ENCODE peak calls at places on chromosomes 5 and 9, in four cellular contexts. V is IMR-90, J is right atrium auricular region, U is HCT116. E is an unnamed sample.

GRCh38 chr5:32810812-32811211 is 99.7 kb downstream of the NPR3 start:
- DNase-seq in J (no peak), V (peak; percentile 68), U (no peak), E (peak; percentile 96)

GRCh38 chr9:99778308-99778707 is 43.4 kb upstream of the NR4A3 start:
- DNase-seq in V (peak; percentile 89), U (peak; percentile 49), J (no peak), E (peak; percentile 34)

GRCh38 chr5:161312882-161313281 is 233.6 kb downstream of the GABRB2 start:
- DNase-seq in J (no peak), U (no peak), V (no peak), E (no peak)

GRCh38 chr9:81687521-81688261 is 1.7 kb downstream of the TLE1 start:
- DNase-seq in U (no peak), J (peak; percentile 64), V (no peak), E (no peak)

GRCh38 chr9:38074441-38074943 is 5.5 kb upstream of the SHB start:
- DNase-seq in U (no peak), V (peak; percentile 61), J (peak; percentile 57), E (peak; percentile 40)

GRCh38 chr9:127786773-127787123 is 914 bp downstream of the CDK9 start:
- DNase-seq in J (no peak), V (no peak), U (no peak), E (no peak)

GRCh38 chr9:81373294-81373693 is 316.1 kb downstream of the TLE1 start:
- DNase-seq in U (no peak), J (no peak), V (no peak), E (no peak)

GRCh38 chr9:126440938-126441337 is 114.3 kb downstream of the MVB12B start:
- DNase-seq in U (no peak), V (no peak), J (no peak), E (peak; percentile 9)

GRCh38 chr9:90900130-90900529 is 98.5 kb downstream of the SYK start:
- DNase-seq in U (no peak), V (peak; percentile 18), J (no peak), E (no peak)

GRCh38 chr5:159098285-159099048 is 1.2 kb downstream of the EBF1 start:
- DNase-seq in U (no peak), V (no peak), J (no peak), E (no peak)

GRCh38 chr5:171630047-171630669 is 155.5 kb upstream of the SMIM23 start:
- DNase-seq in J (peak; percentile 64), U (peak; percentile 41), V (peak; percentile 52), E (no peak)

GRCh38 chr5:86716121-86716520 is 98.4 kb downstream of the COX7C start:
- DNase-seq in U (no peak), V (no peak), J (no peak), E (no peak)

GRCh38 chr5:95076395-95077165 is 208.3 kb downstream of the MCTP1 start:
- DNase-seq in V (no peak), J (no peak), U (no peak), E (no peak)
- H3K4me3 ChIP-seq in V (no peak overlapping the region), J (no peak overlapping the region), U (no peak overlapping the region), E (no peak overlapping the region)

DNA sequence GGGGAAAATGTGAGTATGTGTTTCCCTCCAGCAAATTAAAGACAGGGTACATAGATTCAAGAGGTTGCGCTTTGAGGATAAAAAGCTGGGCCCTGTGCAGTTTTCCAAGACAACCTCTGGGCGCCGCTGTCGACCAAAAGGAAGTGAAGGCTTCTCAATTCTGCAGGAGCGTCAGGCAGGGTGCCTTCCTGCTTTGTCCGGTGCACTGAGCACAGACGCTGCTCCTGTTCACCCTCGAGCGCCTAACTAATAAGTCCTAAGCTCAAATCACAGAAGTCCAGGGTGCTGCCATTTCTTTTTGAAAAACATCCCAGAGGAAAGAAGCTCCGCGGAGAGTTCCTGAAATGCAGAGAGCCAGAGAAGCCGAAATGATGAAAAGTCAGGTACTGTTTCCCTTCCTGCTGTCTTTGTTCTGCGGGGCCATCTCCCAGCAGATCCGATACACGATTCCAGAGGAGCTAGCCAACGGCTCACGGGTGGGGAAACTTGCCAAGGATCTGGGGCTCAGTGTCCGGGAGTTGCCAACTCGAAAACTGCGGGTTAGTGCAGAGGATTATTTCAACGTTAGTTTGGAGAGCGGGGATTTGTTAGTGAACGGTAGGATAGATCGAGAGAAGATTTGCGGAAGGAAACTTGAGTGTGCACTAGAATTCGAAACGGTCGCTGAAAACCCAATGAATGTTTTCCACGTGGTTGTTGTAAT is at the start of gene PCDHGB1:
- DNase-seq in J (no peak), U (no peak), V (peak; percentile 71), E (no peak)
- H3K4me3 ChIP-seq in J (no peak within 1 kb of the TSS), U (no peak within 1 kb of the TSS), V (peak within 1 kb of the TSS; percentile 55), E (peak within 1 kb of the TSS; percentile 39)

DNA sequence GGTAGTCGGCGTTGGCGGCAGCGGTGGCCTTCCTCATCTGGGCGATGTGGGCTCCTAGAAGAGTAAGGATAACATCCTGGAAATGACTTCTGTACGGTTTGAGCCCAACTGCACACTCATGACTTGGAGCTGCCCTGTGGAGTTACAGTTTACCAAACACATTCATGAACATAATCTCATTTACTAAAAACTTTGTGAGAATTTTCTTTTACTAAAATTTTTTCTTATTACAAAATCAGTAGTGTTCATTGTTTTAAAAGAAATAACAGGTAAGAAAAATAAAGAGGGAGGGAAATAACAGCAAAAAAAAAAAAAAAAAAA is 5.3 kb downstream of the FOXE1 start:
- DNase-seq in V (no peak), U (no peak), J (no peak), E (no peak)
- H3K4me3 ChIP-seq in V (no peak overlapping the region), U (no peak overlapping the region), J (no peak overlapping the region), E (no peak overlapping the region)

GRCh38 chr9:88974641-88975040 is 16.6 kb upstream of the S1PR3 start:
- DNase-seq in U (no peak), J (no peak), V (no peak), E (no peak)
- H3K4me3 ChIP-seq in U (no peak overlapping the region), J (no peak overlapping the region), V (no peak overlapping the region), E (no peak overlapping the region)

DNA sequence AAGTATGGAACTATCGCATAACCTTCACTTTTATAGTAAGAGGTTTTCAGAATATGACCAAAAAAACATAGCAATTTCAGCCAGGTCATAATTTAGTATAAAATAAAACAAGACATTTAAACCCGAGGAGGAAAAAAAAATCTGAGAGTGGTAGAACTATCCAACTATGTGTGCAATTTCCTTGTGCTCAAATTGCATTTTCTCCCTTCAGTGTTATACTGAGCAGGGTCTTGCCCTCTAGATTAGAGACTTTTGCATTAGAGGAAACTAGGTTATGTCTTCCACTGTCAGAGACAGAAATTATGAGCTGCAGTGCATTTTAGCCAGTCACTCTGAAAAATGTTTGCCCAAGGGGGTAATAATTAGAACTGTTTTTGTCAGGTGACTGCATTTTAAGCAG is 330.6 kb downstream of the NR2F1-AS1 start:
- DNase-seq in V (no peak), J (no peak), U (no peak), E (no peak)
- H3K4me3 ChIP-seq in V (no peak overlapping the region), J (no peak overlapping the region), U (peak overlapping the region; percentile 5), E (no peak overlapping the region)

GRCh38 chr5:139314276-139314675 is 20.7 kb downstream of the MATR3 start:
- DNase-seq in V (no peak), J (no peak), U (no peak), E (no peak)
- H3K4me3 ChIP-seq in V (no peak overlapping the region), J (no peak overlapping the region), U (no peak overlapping the region), E (no peak overlapping the region)

GRCh38 chr9:122031806-122032205 is 61.3 kb downstream of the TTLL11 start:
- DNase-seq in V (no peak), U (no peak), J (no peak), E (no peak)

GRCh38 chr9:122031157-122031556 is 62.0 kb downstream of the TTLL11 start:
- DNase-seq in V (no peak), J (no peak), U (no peak), E (no peak)

GRCh38 chr9:122033775-122034373 is 59.2 kb downstream of the TTLL11 start:
- DNase-seq in J (no peak), V (no peak), U (no peak), E (no peak)

GRCh38 chr9:122030357-122030756 is 62.8 kb downstream of the TTLL11 start:
- DNase-seq in U (no peak), J (no peak), V (no peak), E (no peak)

DNA sequence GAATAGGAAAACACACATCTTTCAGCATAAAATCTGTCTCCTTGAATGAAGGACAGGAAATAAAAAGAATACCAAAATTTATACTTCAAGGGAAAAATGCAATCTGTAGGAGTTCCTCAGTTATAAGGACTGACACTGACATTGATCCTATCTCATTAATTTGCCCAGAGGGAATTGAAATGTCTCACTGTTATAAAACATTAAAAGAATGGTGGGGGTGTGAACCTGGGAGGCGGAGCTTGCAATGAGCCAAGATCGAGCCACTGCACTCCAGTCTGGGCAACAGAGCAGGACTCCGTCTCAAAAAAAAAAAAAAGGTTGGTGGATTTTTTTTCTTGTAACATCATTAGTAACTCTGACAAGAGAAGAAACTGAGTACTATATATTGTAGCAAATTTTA is 60.8 kb downstream of the TTLL11 start:
- DNase-seq in V (no peak), J (no peak), U (no peak), E (no peak)
- H3K4me3 ChIP-seq in V (no peak overlapping the region), J (no peak overlapping the region), U (no peak overlapping the region), E (no peak overlapping the region)

GRCh38 chr5:176620333-176620981 is 9.9 kb downstream of the SNCB start:
- DNase-seq in V (no peak), U (no peak), J (no peak), E (no peak)
- H3K4me3 ChIP-seq in V (peak overlapping the region; percentile 7), U (no peak overlapping the region), J (no peak overlapping the region), E (peak overlapping the region; percentile 25)

GRCh38 chr9:124202447-124202971 is 55.2 kb upstream of the NEK6 start:
- DNase-seq in V (peak; percentile 16), J (no peak), U (no peak), E (no peak)
- H3K4me3 ChIP-seq in V (no peak overlapping the region), J (no peak overlapping the region), U (no peak overlapping the region), E (no peak overlapping the region)

E was measured in AG04449.